ENCODE peak calls at places on chromosomes 4 and X, in five cellular contexts. One of them, this sample, is unnamed.

GRCh38 chr4:16082424-16083216 is 1.2 kb downstream of the PROM1 start:
- DNase-seq in AG04449: no peak
- DNase-seq in BJ: no peak
- DNase-seq in CD4-positive, alpha-beta T cell: no peak
- DNase-seq in breast epithelium: peak; percentile 54
- DNase-seq in this sample: no peak

GRCh38 chr4:153523171-153523757 is 57.1 kb downstream of the TMEM131L start:
- DNase-seq in CD4-positive, alpha-beta T cell: no peak
- DNase-seq in AG04449: no peak
- DNase-seq in BJ: no peak
- DNase-seq in breast epithelium: no peak
- DNase-seq in this sample: no peak

GRCh38 chr4:92305148-92305877 is 1.5 kb downstream of the GRID2 start:
- DNase-seq in BJ: no peak
- DNase-seq in breast epithelium: peak; percentile 51
- DNase-seq in AG04449: no peak
- DNase-seq in CD4-positive, alpha-beta T cell: no peak
- DNase-seq in this sample: no peak

GRCh38 chrX:106144755-106145639 is 23.1 kb upstream of the PWWP3B start:
- DNase-seq in BJ: no peak
- DNase-seq in CD4-positive, alpha-beta T cell: no peak
- DNase-seq in breast epithelium: no peak
- DNase-seq in AG04449: no peak
- DNase-seq in this sample: no peak

GRCh38 chr4:5751918-5752802 is 41.2 kb downstream of the EVC start:
- DNase-seq in breast epithelium: no peak
- DNase-seq in BJ: no peak
- DNase-seq in AG04449: no peak
- DNase-seq in CD4-positive, alpha-beta T cell: no peak
- DNase-seq in this sample: no peak

GRCh38 chr4:1233641-1234277 is 15.2 kb downstream of the CTBP1 start:
- DNase-seq in breast epithelium: no peak
- DNase-seq in AG04449: no peak
- DNase-seq in CD4-positive, alpha-beta T cell: no peak
- DNase-seq in BJ: no peak
- DNase-seq in this sample: no peak

GRCh38 chr4:663438-664428 is 10.3 kb downstream of the ATP5ME start:
- DNase-seq in breast epithelium: peak; percentile 52
- DNase-seq in AG04449: no peak
- DNase-seq in CD4-positive, alpha-beta T cell: peak; percentile 80
- DNase-seq in BJ: no peak
- DNase-seq in this sample: peak; percentile 69

GRCh38 chrX:12899506-12899905 is 6.9 kb upstream of the TLR8 start:
- DNase-seq in AG04449: no peak
- DNase-seq in breast epithelium: no peak
- DNase-seq in BJ: no peak
- DNase-seq in CD4-positive, alpha-beta T cell: no peak
- DNase-seq in this sample: no peak

GRCh38 chr4:87126056-87126455 is 94.4 kb downstream of the KLHL8 start:
- DNase-seq in CD4-positive, alpha-beta T cell: no peak
- DNase-seq in BJ: no peak
- DNase-seq in breast epithelium: no peak
- DNase-seq in AG04449: no peak
- DNase-seq in this sample: no peak

GRCh38 chrX:107552976-107553375 is 75.3 kb upstream of the PRPS1 start:
- DNase-seq in CD4-positive, alpha-beta T cell: no peak
- DNase-seq in BJ: no peak
- DNase-seq in AG04449: no peak
- DNase-seq in breast epithelium: no peak
- DNase-seq in this sample: no peak

GRCh38 chr4:86220137-86220536 is 139.7 kb downstream of the MAPK10 start:
- DNase-seq in breast epithelium: no peak
- DNase-seq in CD4-positive, alpha-beta T cell: no peak
- DNase-seq in AG04449: no peak
- DNase-seq in BJ: no peak
- DNase-seq in this sample: no peak

GRCh38 chr4:26321326-26322276 is 787 bp downstream of the RBPJ start:
- DNase-seq in CD4-positive, alpha-beta T cell: peak; percentile 18
- DNase-seq in AG04449: no peak
- DNase-seq in breast epithelium: no peak
- DNase-seq in BJ: no peak
- DNase-seq in this sample: no peak

GRCh38 chr4:25654971-25655963 is at the start of gene SLC34A2:
- DNase-seq in AG04449: no peak
- DNase-seq in breast epithelium: no peak
- DNase-seq in BJ: no peak
- DNase-seq in CD4-positive, alpha-beta T cell: no peak
- DNase-seq in this sample: no peak

GRCh38 chrX:110153900-110154299 is 151.0 kb downstream of the TMEM164 start:
- DNase-seq in BJ: no peak
- DNase-seq in AG04449: no peak
- DNase-seq in CD4-positive, alpha-beta T cell: no peak
- DNase-seq in breast epithelium: no peak
- DNase-seq in this sample: no peak

GRCh38 chrX:12269484-12269883 is 131.2 kb downstream of the FRMPD4 start:
- DNase-seq in BJ: no peak
- DNase-seq in breast epithelium: no peak
- DNase-seq in CD4-positive, alpha-beta T cell: no peak
- DNase-seq in AG04449: no peak
- DNase-seq in this sample: no peak

GRCh38 chr4:180805101-180805500 is 1438.1 kb upstream of the TENM3 start:
- DNase-seq in BJ: no peak
- DNase-seq in AG04449: no peak
- DNase-seq in CD4-positive, alpha-beta T cell: no peak
- DNase-seq in breast epithelium: no peak
- DNase-seq in this sample: no peak

GRCh38 chr4:1337376-1337831 is 9.6 kb upstream of the UVSSA start:
- DNase-seq in CD4-positive, alpha-beta T cell: peak; percentile 46
- DNase-seq in AG04449: no peak
- DNase-seq in BJ: no peak
- DNase-seq in breast epithelium: no peak
- DNase-seq in this sample: no peak

GRCh38 chrX:1336331-1337143 is at the start of gene IL3RA:
- DNase-seq in AG04449: no peak
- DNase-seq in BJ: no peak
- DNase-seq in CD4-positive, alpha-beta T cell: no peak
- DNase-seq in breast epithelium: no peak
- DNase-seq in this sample: no peak

GRCh38 chrX:74293343-74293946 is 10.5 kb upstream of the ZCCHC13 start:
- DNase-seq in CD4-positive, alpha-beta T cell: peak; percentile 59
- DNase-seq in breast epithelium: peak; percentile 65
- DNase-seq in AG04449: peak; percentile 4
- DNase-seq in BJ: no peak
- DNase-seq in this sample: peak; percentile 27

GRCh38 chr4:47639531-47639930 is 154.5 kb downstream of the ATP10D start:
- DNase-seq in AG04449: no peak
- DNase-seq in BJ: no peak
- DNase-seq in CD4-positive, alpha-beta T cell: no peak
- DNase-seq in breast epithelium: no peak
- DNase-seq in this sample: no peak

GRCh38 chr4:145058256-145058655 is 39.7 kb downstream of the ANAPC10 start:
- DNase-seq in BJ: no peak
- DNase-seq in CD4-positive, alpha-beta T cell: no peak
- DNase-seq in breast epithelium: no peak
- DNase-seq in AG04449: no peak
- DNase-seq in this sample: no peak

GRCh38 chr4:38157592-38157991 is 197.4 kb downstream of the PTTG2 start:
- DNase-seq in CD4-positive, alpha-beta T cell: no peak
- DNase-seq in AG04449: no peak
- DNase-seq in breast epithelium: no peak
- DNase-seq in BJ: no peak
- DNase-seq in this sample: no peak

GRCh38 chr4:126223784-126224407 is 909.1 kb downstream of the FAT4 start:
- DNase-seq in CD4-positive, alpha-beta T cell: no peak
- DNase-seq in AG04449: no peak
- DNase-seq in breast epithelium: no peak
- DNase-seq in BJ: no peak
- DNase-seq in this sample: no peak

GRCh38 chr4:2092653-2093000 is 33.5 kb downstream of the NAT8L start:
- DNase-seq in CD4-positive, alpha-beta T cell: no peak
- DNase-seq in breast epithelium: no peak
- DNase-seq in AG04449: no peak
- DNase-seq in BJ: no peak
- DNase-seq in this sample: no peak

GRCh38 chr4:7420661-7421040 is 14.1 kb downstream of the PSAPL1 start:
- DNase-seq in breast epithelium: peak; percentile 28
- DNase-seq in AG04449: no peak
- DNase-seq in BJ: no peak
- DNase-seq in CD4-positive, alpha-beta T cell: no peak
- DNase-seq in this sample: peak; percentile 13

GRCh38 chr4:26235500-26235899 is 85.3 kb upstream of the RBPJ start:
- DNase-seq in AG04449: peak; percentile 37
- DNase-seq in BJ: no peak
- DNase-seq in breast epithelium: no peak
- DNase-seq in CD4-positive, alpha-beta T cell: no peak
- DNase-seq in this sample: no peak

GRCh38 chr4:1864076-1865008 is 6.9 kb upstream of the NSD2 start:
- DNase-seq in BJ: no peak
- DNase-seq in AG04449: no peak
- DNase-seq in CD4-positive, alpha-beta T cell: no peak
- DNase-seq in breast epithelium: no peak
- DNase-seq in this sample: no peak

GRCh38 chr4:8910100-8910821 is 38.6 kb upstream of the HMX1 start:
- DNase-seq in CD4-positive, alpha-beta T cell: no peak
- DNase-seq in AG04449: no peak
- DNase-seq in BJ: no peak
- DNase-seq in breast epithelium: peak; percentile 45
- DNase-seq in this sample: peak; percentile 14

GRCh38 chr4:1199556-1200331 is 27.4 kb upstream of the SPON2 start:
- DNase-seq in CD4-positive, alpha-beta T cell: no peak
- DNase-seq in AG04449: no peak
- DNase-seq in BJ: no peak
- DNase-seq in breast epithelium: no peak
- DNase-seq in this sample: peak; percentile 12

GRCh38 chr4:39362827-39363226 is 3.3 kb downstream of the RFC1 start:
- DNase-seq in CD4-positive, alpha-beta T cell: no peak
- DNase-seq in BJ: no peak
- DNase-seq in breast epithelium: no peak
- DNase-seq in AG04449: no peak
- DNase-seq in this sample: no peak

GRCh38 chr4:102754044-102754443 is 6.7 kb downstream of the MANBA start:
- DNase-seq in BJ: no peak
- DNase-seq in AG04449: no peak
- DNase-seq in CD4-positive, alpha-beta T cell: no peak
- DNase-seq in breast epithelium: no peak
- DNase-seq in this sample: no peak

GRCh38 chr4:152460488-152460887 is 75.4 kb downstream of the FBXW7 start:
- DNase-seq in AG04449: peak; percentile 24
- DNase-seq in CD4-positive, alpha-beta T cell: no peak
- DNase-seq in breast epithelium: no peak
- DNase-seq in BJ: peak; percentile 26
- DNase-seq in this sample: no peak

GRCh38 chr4:88003261-88003660 is 4.2 kb upstream of the PKD2 start:
- DNase-seq in BJ: peak; percentile 68
- DNase-seq in breast epithelium: no peak
- DNase-seq in AG04449: no peak
- DNase-seq in CD4-positive, alpha-beta T cell: no peak
- DNase-seq in this sample: no peak

DNA sequence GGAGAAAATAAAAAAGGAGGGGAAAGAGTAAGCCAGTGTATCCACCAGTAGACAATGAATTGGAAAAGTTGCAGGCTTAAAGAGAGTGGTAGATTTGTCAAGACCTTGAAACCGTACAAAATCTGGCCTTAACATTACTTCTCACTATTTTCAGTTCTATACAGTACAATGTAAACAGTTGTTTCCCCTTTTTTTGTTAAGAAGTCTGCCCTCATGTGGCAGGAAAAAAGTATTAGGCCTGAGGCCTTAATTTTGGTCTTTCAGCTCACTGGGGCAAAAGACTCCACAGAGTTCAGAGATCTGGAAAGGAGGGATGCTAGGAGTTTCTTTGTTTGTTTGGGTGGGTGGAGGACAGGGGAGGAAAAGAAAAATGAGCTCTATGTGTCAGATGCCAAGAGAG is 92.8 kb upstream of the CCDC160 start:
- DNase-seq in AG04449: no peak
- DNase-seq in breast epithelium: no peak
- DNase-seq in BJ: no peak
- DNase-seq in CD4-positive, alpha-beta T cell: no peak
- DNase-seq in this sample: no peak
- TF ChIP-seq CTCF in AG04449: peak; percentile 2
- TF ChIP-seq CTCF in breast epithelium: no peak
- TF ChIP-seq CTCF in BJ: peak; percentile 30
- TF ChIP-seq CTCF in CD4-positive, alpha-beta T cell: peak; percentile 26
- TF ChIP-seq CTCF in this sample: no peak

DNA sequence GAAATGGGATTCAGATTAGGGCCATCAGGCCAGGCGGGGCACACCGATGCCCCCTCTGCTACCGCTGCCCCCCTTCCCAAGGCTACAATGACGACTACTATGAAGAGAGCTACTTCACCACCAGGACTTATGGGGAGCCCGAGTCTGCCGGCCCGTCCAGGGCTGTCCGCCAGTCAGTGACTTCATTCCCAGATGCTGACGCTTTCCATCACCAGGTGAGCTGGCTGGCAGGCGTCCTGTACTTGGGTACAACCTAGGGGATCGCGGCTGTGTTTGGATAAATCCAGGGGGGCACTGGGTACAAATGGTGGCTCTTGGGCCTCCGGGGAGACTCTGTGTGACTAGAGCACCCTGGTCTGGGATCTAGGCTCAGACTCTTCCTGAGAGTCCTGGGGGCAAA is 1.1 kb downstream of the EMD start:
- DNase-seq in CD4-positive, alpha-beta T cell: no peak
- DNase-seq in breast epithelium: no peak
- DNase-seq in AG04449: no peak
- DNase-seq in BJ: no peak
- DNase-seq in this sample: no peak
- TF ChIP-seq CTCF in CD4-positive, alpha-beta T cell: no peak
- TF ChIP-seq CTCF in breast epithelium: no peak
- TF ChIP-seq CTCF in AG04449: no peak
- TF ChIP-seq CTCF in BJ: no peak
- TF ChIP-seq CTCF in this sample: no peak

DNA sequence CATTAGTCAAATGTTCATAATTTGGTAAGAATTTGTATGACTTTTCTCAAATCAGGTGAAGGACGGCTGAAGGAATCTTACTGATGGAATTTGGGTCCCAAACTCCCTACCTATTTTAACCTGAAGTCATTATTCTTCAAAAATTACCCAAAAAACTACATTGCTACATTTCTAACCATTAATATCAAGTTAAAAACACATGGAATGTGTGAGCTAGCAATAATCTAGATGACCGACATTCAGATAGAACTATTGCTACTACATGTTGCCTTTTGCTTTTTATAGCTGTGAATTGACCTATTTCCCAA is 25.3 kb upstream of the WWC2 start:
- DNase-seq in BJ: no peak
- DNase-seq in CD4-positive, alpha-beta T cell: no peak
- DNase-seq in AG04449: no peak
- DNase-seq in breast epithelium: no peak
- DNase-seq in this sample: no peak
- TF ChIP-seq CTCF in BJ: no peak
- TF ChIP-seq CTCF in CD4-positive, alpha-beta T cell: no peak
- TF ChIP-seq CTCF in AG04449: no peak
- TF ChIP-seq CTCF in breast epithelium: no peak
- TF ChIP-seq CTCF in this sample: peak; percentile 18

GRCh38 chr4:100690812-100691211 is 173.0 kb upstream of the EMCN start:
- DNase-seq in AG04449: no peak
- DNase-seq in CD4-positive, alpha-beta T cell: no peak
- DNase-seq in breast epithelium: no peak
- DNase-seq in BJ: no peak
- DNase-seq in this sample: no peak
- TF ChIP-seq CTCF in AG04449: no peak
- TF ChIP-seq CTCF in CD4-positive, alpha-beta T cell: no peak
- TF ChIP-seq CTCF in breast epithelium: no peak
- TF ChIP-seq CTCF in BJ: no peak
- TF ChIP-seq CTCF in this sample: no peak

GRCh38 chr4:128675083-128675482 is 134.4 kb upstream of the JADE1 start:
- DNase-seq in AG04449: no peak
- DNase-seq in BJ: no peak
- DNase-seq in CD4-positive, alpha-beta T cell: no peak
- DNase-seq in breast epithelium: no peak
- DNase-seq in this sample: no peak
- TF ChIP-seq CTCF in AG04449: no peak
- TF ChIP-seq CTCF in BJ: no peak
- TF ChIP-seq CTCF in CD4-positive, alpha-beta T cell: no peak
- TF ChIP-seq CTCF in breast epithelium: no peak
- TF ChIP-seq CTCF in this sample: no peak